ENCODE peak calls at places on chromosomes 16 and 17, in ten cellular contexts. U is effector memory CD4-positive, alpha-beta T cell; X is heart right ventricle; M is breast epithelium; Z is CD4-positive, alpha-beta T cell; R is esophagus muscularis mucosa; H is spleen; W is astrocyte; O is uterus; J is thoracic aorta. K is an unnamed sample.

GRCh38 chr17:63675607-63676539 is 24.1 kb downstream of the LIMD2 start:
- DNase-seq in U (no peak), X (peak; percentile 91), M (peak; percentile 69), Z (no peak), R (no peak), H (no peak), W (peak; percentile 84), O (peak; percentile 67), J (peak; percentile 67), K (peak; percentile 85)

GRCh38 chr17:16040710-16041251 is 41.2 kb downstream of the TTC19 start:
- DNase-seq in U (no peak), X (no peak), M (peak; percentile 32), Z (no peak), R (no peak), H (no peak), W (peak; percentile 95), O (no peak), J (no peak), K (peak; percentile 72)

GRCh38 chr17:73914536-73915274 is 270.5 kb upstream of the SDK2 start:
- DNase-seq in U (no peak), X (no peak), M (no peak), Z (no peak), R (peak; percentile 81), H (no peak), W (no peak), O (no peak), J (no peak), K (no peak)

GRCh38 chr17:77875881-77876509 is 82.5 kb upstream of the TNRC6C start:
- DNase-seq in U (no peak), X (no peak), M (no peak), Z (no peak), R (no peak), H (no peak), W (peak; percentile 36), O (no peak), J (no peak), K (no peak)

GRCh38 chr16:89122322-89122831 is 28.7 kb downstream of the ACSF3 start:
- DNase-seq in U (peak; percentile 28), X (no peak), M (no peak), Z (peak; percentile 76), R (no peak), H (peak; percentile 88), W (no peak), O (no peak), J (no peak), K (peak; percentile 17)

GRCh38 chr16:50213939-50214519 is 52.3 kb upstream of the ADCY7 start:
- DNase-seq in U (no peak), X (no peak), M (no peak), Z (no peak), R (no peak), H (no peak), W (no peak), O (no peak), J (no peak), K (no peak)

GRCh38 chr16:13982446-13982845 is 62.5 kb downstream of the ERCC4 start:
- DNase-seq in U (no peak), X (no peak), M (no peak), Z (no peak), R (peak; percentile 29), H (no peak), W (peak; percentile 78), O (no peak), J (no peak), K (no peak)

GRCh38 chr16:11139624-11140375 is 116.2 kb downstream of the SOCS1 start:
- DNase-seq in U (no peak), X (no peak), M (no peak), Z (peak; percentile 14), R (no peak), H (no peak), W (no peak), O (no peak), J (no peak), K (no peak)

GRCh38 chr17:6178959-6179358 is 108.8 kb downstream of the WSCD1 start:
- DNase-seq in U (no peak), X (no peak), M (no peak), Z (no peak), R (no peak), H (no peak), W (no peak), O (no peak), J (no peak), K (no peak)

GRCh38 chr16:23570992-23571632 is 13.6 kb downstream of the UBFD1 start:
- DNase-seq in U (no peak), X (no peak), M (no peak), Z (no peak), R (no peak), H (no peak), W (no peak), O (no peak), J (no peak), K (no peak)

GRCh38 chr17:81489012-81489968 is 23.3 kb downstream of the ACTG1 start:
- DNase-seq in U (no peak), X (no peak), M (no peak), Z (no peak), R (no peak), H (peak; percentile 75), W (no peak), O (no peak), J (no peak), K (no peak)

GRCh38 chr16:1271380-1271749 is 15.5 kb downstream of the TPSD1 start:
- DNase-seq in U (no peak), X (no peak), M (no peak), Z (no peak), R (no peak), H (no peak), W (no peak), O (no peak), J (no peak), K (no peak)

GRCh38 chr16:3194792-3195191 is 6.8 kb downstream of the OR1F1 start:
- DNase-seq in U (no peak), X (no peak), M (no peak), Z (no peak), R (no peak), H (no peak), W (no peak), O (no peak), J (no peak), K (no peak)

GRCh38 chr16:3190949-3191353 is 2.9 kb downstream of the OR1F1 start:
- DNase-seq in U (no peak), X (no peak), M (no peak), Z (no peak), R (no peak), H (no peak), W (no peak), O (no peak), J (no peak), K (no peak)

GRCh38 chr16:3189869-3190268 is 1.9 kb downstream of the OR1F1 start:
- DNase-seq in U (no peak), X (no peak), M (no peak), Z (no peak), R (no peak), H (no peak), W (no peak), O (no peak), J (no peak), K (no peak)

GRCh38 chr16:3193221-3194212 is 5.5 kb downstream of the OR1F1 start:
- DNase-seq in U (no peak), X (no peak), M (no peak), Z (no peak), R (no peak), H (no peak), W (no peak), O (no peak), J (no peak), K (no peak)

GRCh38 chr16:3192476-3193019 is 4.5 kb downstream of the OR1F1 start:
- DNase-seq in U (no peak), X (no peak), M (no peak), Z (no peak), R (no peak), H (no peak), W (no peak), O (no peak), J (no peak), K (no peak)
- H3K27me3 ChIP-seq in U (peaks cover 64% of the 10 kb centered on the region), X (peaks cover 97% of the 10 kb centered on the region), M (peaks cover 17% of the 10 kb centered on the region), Z (peaks cover 74% of the 10 kb centered on the region), R (peaks cover 92% of the 10 kb centered on the region), H (peaks cover 98% of the 10 kb centered on the region), W (peaks cover 6% of the 10 kb centered on the region), O (peaks cover 88% of the 10 kb centered on the region), J (peaks cover 40% of the 10 kb centered on the region), K (peaks cover 20% of the 10 kb centered on the region)

GRCh38 chr17:79141578-79142338 is 67.1 kb downstream of the ENGASE start:
- DNase-seq in U (no peak), X (no peak), M (no peak), Z (no peak), R (no peak), H (no peak), W (no peak), O (no peak), J (no peak), K (no peak)
- H3K27me3 ChIP-seq in U (no peaks in the 10 kb centered on the region), X (peaks cover 77% of the 10 kb centered on the region), M (no peaks in the 10 kb centered on the region), Z (peaks cover 4% of the 10 kb centered on the region), R (no peaks in the 10 kb centered on the region), H (peaks cover 56% of the 10 kb centered on the region), W (no peaks in the 10 kb centered on the region), O (no peaks in the 10 kb centered on the region), J (no peaks in the 10 kb centered on the region), K (no peaks in the 10 kb centered on the region)

GRCh38 chr16:59263980-59264379 is 529.9 kb upstream of the GOT2 start:
- DNase-seq in U (no peak), X (no peak), M (no peak), Z (no peak), R (no peak), H (no peak), W (no peak), O (no peak), J (no peak), K (no peak)

GRCh38 chr16:59259074-59259963 is 525.2 kb upstream of the GOT2 start:
- DNase-seq in U (no peak), X (no peak), M (no peak), Z (peak; percentile 5), R (no peak), H (no peak), W (peak; percentile 67), O (no peak), J (no peak), K (no peak)

GRCh38 chr16:59259964-59260348 is 525.8 kb upstream of the GOT2 start:
- DNase-seq in U (no peak), X (no peak), M (no peak), Z (no peak), R (no peak), H (no peak), W (no peak), O (no peak), J (no peak), K (no peak)

DNA sequence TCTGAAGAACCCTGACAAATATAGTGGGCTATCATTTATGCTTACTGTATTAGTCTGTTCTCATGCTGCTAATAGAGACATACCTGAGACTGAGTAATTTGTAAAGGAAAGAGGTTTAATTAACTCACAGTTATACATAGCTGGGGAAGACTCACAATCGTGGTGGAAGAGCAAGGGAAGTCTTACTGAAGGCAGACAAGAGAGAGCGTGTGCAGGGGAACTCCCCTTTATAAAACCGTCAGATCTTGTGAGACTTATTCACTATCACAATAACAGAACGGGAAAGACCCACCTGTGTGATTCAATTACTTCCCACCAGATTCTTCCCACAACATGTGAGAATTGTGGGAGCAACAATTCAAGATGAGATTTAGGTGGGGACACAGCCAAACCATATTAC is 526.8 kb upstream of the GOT2 start:
- DNase-seq in U (no peak), X (no peak), M (no peak), Z (no peak), R (no peak), H (no peak), W (no peak), O (no peak), J (no peak), K (no peak)
- H3K27me3 ChIP-seq in U (no peaks in the 10 kb centered on the region), X (no peaks in the 10 kb centered on the region), M (no peaks in the 10 kb centered on the region), Z (no peaks in the 10 kb centered on the region), R (no peaks in the 10 kb centered on the region), H (no peaks in the 10 kb centered on the region), W (no peaks in the 10 kb centered on the region), O (no peaks in the 10 kb centered on the region), J (no peaks in the 10 kb centered on the region), K (no peaks in the 10 kb centered on the region)

GRCh38 chr16:21228473-21228872 is 5.0 kb upstream of the ANKS4B start:
- DNase-seq in U (no peak), X (no peak), M (no peak), Z (no peak), R (no peak), H (no peak), W (no peak), O (no peak), J (no peak), K (no peak)
- H3K27me3 ChIP-seq in U (no peaks in the 10 kb centered on the region), X (peaks cover 9% of the 10 kb centered on the region), M (no peaks in the 10 kb centered on the region), Z (peaks cover 15% of the 10 kb centered on the region), R (no peaks in the 10 kb centered on the region), H (peaks cover 8% of the 10 kb centered on the region), W (peaks cover 7% of the 10 kb centered on the region), O (peaks cover 8% of the 10 kb centered on the region), J (no peaks in the 10 kb centered on the region), K (no peaks in the 10 kb centered on the region)